ENCODE peak calls at places on chromosomes 7 and 10, in seven cellular contexts. M, K, G, J, T, Z and U are unnamed samples.

GRCh38 chr7:1526271-1526754 is 4.2 kb upstream of the MAFK start:
- DNase-seq in M (peak), K (no peak), G (no peak), J (no peak), T (no peak), Z (no peak), U (no peak)

GRCh38 chr10:5971315-5971832 is 6.0 kb downstream of the IL15RA start:
- DNase-seq in M (no peak), K (no peak), G (no peak), J (peak), T (no peak), Z (peak), U (no peak)

GRCh38 chr10:79441433-79441832 is 4.0 kb downstream of the ZCCHC24 start:
- DNase-seq in M (no peak), K (no peak), G (no peak), J (no peak), T (no peak), Z (no peak), U (no peak)

GRCh38 chr10:48476279-48476982 is 128.4 kb downstream of the ARHGAP22 start:
- DNase-seq in M (no peak), K (no peak), G (no peak), J (no peak), T (no peak), Z (no peak), U (no peak)

GRCh38 chr7:111012152-111012551 is 78.8 kb upstream of the LRRN3 start:
- DNase-seq in M (peak), K (no peak), G (peak), J (peak), T (no peak), Z (no peak), U (no peak)

GRCh38 chr7:154759989-154760388 is 242.9 kb downstream of the PAXIP1 start:
- DNase-seq in M (no peak), K (no peak), G (no peak), J (no peak), T (no peak), Z (no peak), U (no peak)

GRCh38 chr7:74290999-74291441 is 1.8 kb downstream of the CLIP2 start:
- DNase-seq in M (no peak), K (no peak), G (no peak), J (no peak), T (no peak), Z (no peak), U (no peak)

GRCh38 chr7:100803398-100804161 is 23.7 kb downstream of the EPHB4 start:
- DNase-seq in M (peak), K (peak), G (peak), J (peak), T (peak), Z (peak), U (peak)

GRCh38 chr7:28891192-28891872 is 66.8 kb downstream of the TRIL start:
- DNase-seq in M (no peak), K (no peak), G (no peak), J (no peak), T (no peak), Z (no peak), U (no peak)

GRCh38 chr7:16357921-16358320 is 63.4 kb downstream of the CRPPA start:
- DNase-seq in M (no peak), K (no peak), G (no peak), J (no peak), T (no peak), Z (peak), U (no peak)

GRCh38 chr10:123974406-123974805 is 82.8 kb upstream of the CPXM2 start:
- DNase-seq in M (peak), K (no peak), G (peak), J (peak), T (peak), Z (no peak), U (no peak)

GRCh38 chr7:6658618-6659345 is 21.7 kb downstream of the ZNF316 start:
- DNase-seq in M (no peak), K (no peak), G (no peak), J (no peak), T (no peak), Z (no peak), U (no peak)

GRCh38 chr10:44818721-44819127 is 92.4 kb upstream of the TMEM72 start:
- DNase-seq in M (no peak), K (no peak), G (peak), J (no peak), T (no peak), Z (no peak), U (no peak)

GRCh38 chr10:12375076-12375504 is 25.7 kb downstream of the CAMK1D start:
- DNase-seq in M (no peak), K (no peak), G (peak), J (no peak), T (no peak), Z (no peak), U (no peak)

GRCh38 chr10:22849077-22849810 is 78.6 kb upstream of the ARMC3 start:
- DNase-seq in M (no peak), K (peak), G (no peak), J (no peak), T (no peak), Z (peak), U (peak)

GRCh38 chr7:89593125-89593524 is 561.1 kb upstream of the STEAP1 start:
- DNase-seq in M (no peak), K (no peak), G (no peak), J (no peak), T (no peak), Z (no peak), U (no peak)

GRCh38 chr10:100993986-100994708 is 5.5 kb upstream of the LZTS2 start:
- DNase-seq in M (peak), K (no peak), G (peak), J (no peak), T (no peak), Z (no peak), U (peak)

GRCh38 chr10:35416628-35417625 is 80.6 kb downstream of the CCNY start:
- DNase-seq in M (no peak), K (no peak), G (peak), J (no peak), T (peak), Z (no peak), U (no peak)

GRCh38 chr7:128735433-128735832 is 3.7 kb upstream of the CALU start:
- DNase-seq in M (no peak), K (no peak), G (no peak), J (no peak), T (no peak), Z (no peak), U (no peak)

GRCh38 chr10:43249962-43250624 is 16.8 kb downstream of the RASGEF1A start:
- DNase-seq in M (no peak), K (no peak), G (no peak), J (peak), T (no peak), Z (peak), U (no peak)

GRCh38 chr10:31602541-31603244 is 283.7 kb downstream of the ZEB1 start:
- DNase-seq in M (peak), K (peak), G (peak), J (peak), T (no peak), Z (peak), U (peak)

GRCh38 chr7:154841731-154842331 is 161.1 kb downstream of the PAXIP1 start:
- DNase-seq in M (no peak), K (no peak), G (no peak), J (no peak), T (no peak), Z (no peak), U (no peak)

GRCh38 chr7:91156326-91156725 is 107.9 kb upstream of the FZD1 start:
- DNase-seq in M (no peak), K (no peak), G (no peak), J (no peak), T (no peak), Z (no peak), U (no peak)

GRCh38 chr7:2932761-2933251 is 88.7 kb upstream of the GNA12 start:
- DNase-seq in M (no peak), K (no peak), G (no peak), J (no peak), T (no peak), Z (no peak), U (no peak)

GRCh38 chr7:130960208-130960988 is 226.4 kb upstream of the KLF14 start:
- DNase-seq in M (peak), K (no peak), G (peak), J (peak), T (peak), Z (no peak), U (no peak)

GRCh38 chr10:5812283-5813090 is 747 bp downstream of the GDI2 start:
- DNase-seq in M (peak), K (no peak), G (no peak), J (peak), T (peak), Z (peak), U (no peak)

GRCh38 chr7:155280446-155281410 is 16.9 kb upstream of the INSIG1 start:
- DNase-seq in M (no peak), K (no peak), G (no peak), J (no peak), T (no peak), Z (no peak), U (no peak)

GRCh38 chr10:71873582-71874182 is 22.6 kb upstream of the PSAP start:
- DNase-seq in M (no peak), K (no peak), G (no peak), J (no peak), T (peak), Z (no peak), U (no peak)

GRCh38 chr7:111756687-111757178 is 194.4 kb upstream of the IMMP2L start:
- DNase-seq in M (no peak), K (no peak), G (peak), J (no peak), T (no peak), Z (peak), U (peak)

GRCh38 chr10:48480397-48481374 is 124.2 kb downstream of the ARHGAP22 start:
- DNase-seq in M (no peak), K (no peak), G (no peak), J (no peak), T (no peak), Z (no peak), U (no peak)

GRCh38 chr10:95429639-95430038 is 131.5 kb downstream of the SORBS1 start:
- DNase-seq in M (no peak), K (no peak), G (no peak), J (peak), T (no peak), Z (no peak), U (no peak)

GRCh38 chr7:150997075-150997511 is 6.3 kb downstream of the NOS3 start:
- DNase-seq in M (no peak), K (no peak), G (no peak), J (no peak), T (no peak), Z (no peak), U (no peak)

GRCh38 chr7:25845341-25845923 is 306.6 kb upstream of the NFE2L3 start:
- DNase-seq in M (no peak), K (no peak), G (no peak), J (no peak), T (no peak), Z (no peak), U (no peak)

GRCh38 chr7:25849361-25850184 is 302.4 kb upstream of the NFE2L3 start:
- DNase-seq in M (peak), K (no peak), G (peak), J (no peak), T (no peak), Z (peak), U (no peak)

GRCh38 chr7:25844109-25844915 is 307.7 kb upstream of the NFE2L3 start:
- DNase-seq in M (no peak), K (no peak), G (no peak), J (no peak), T (no peak), Z (no peak), U (no peak)

GRCh38 chr7:25846722-25847121 is 305.3 kb upstream of the NFE2L3 start:
- DNase-seq in M (no peak), K (no peak), G (peak), J (no peak), T (no peak), Z (peak), U (no peak)

DNA sequence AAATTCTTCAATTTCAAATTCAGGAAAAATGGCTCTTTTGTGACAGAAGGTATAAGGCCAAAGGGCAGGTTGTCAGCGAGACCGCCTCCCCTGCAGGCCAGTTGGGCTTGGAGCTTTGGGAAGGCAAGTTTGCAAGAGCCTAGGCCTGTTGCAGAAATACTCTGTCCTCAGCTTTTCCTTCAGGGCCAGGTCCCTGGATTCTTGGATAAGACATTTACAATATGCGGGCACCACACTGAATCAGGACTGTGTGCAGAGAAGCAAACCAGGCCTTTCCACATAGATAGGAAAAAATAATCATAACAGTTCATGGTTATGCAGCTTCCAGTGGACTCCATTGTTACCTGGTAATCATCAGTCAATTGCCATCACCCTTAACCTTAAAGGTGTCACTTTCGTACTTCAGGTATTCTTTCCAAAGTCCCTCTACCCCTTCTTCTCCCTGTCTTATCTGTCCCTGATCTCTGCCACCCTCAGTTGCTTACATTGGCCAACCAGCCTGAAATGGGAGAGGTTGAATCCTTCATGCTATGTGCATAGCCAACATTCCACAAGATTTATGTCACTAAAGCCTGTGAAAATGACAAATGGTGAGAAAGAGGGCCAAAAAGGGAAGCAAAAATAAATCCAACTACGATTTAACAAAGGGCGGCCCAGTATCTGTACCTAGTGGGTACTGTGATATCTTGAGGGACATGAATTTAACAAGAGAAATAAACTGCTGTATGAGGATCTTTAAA is 304.5 kb upstream of the NFE2L3 start:
- DNase-seq in M (peak), K (no peak), G (peak), J (no peak), T (no peak), Z (no peak), U (no peak)
- H3K27ac ChIP-seq in M (peak), K (peak), G (peak), J (no peak), T (no peak), Z (peak), U (peak)

DNA sequence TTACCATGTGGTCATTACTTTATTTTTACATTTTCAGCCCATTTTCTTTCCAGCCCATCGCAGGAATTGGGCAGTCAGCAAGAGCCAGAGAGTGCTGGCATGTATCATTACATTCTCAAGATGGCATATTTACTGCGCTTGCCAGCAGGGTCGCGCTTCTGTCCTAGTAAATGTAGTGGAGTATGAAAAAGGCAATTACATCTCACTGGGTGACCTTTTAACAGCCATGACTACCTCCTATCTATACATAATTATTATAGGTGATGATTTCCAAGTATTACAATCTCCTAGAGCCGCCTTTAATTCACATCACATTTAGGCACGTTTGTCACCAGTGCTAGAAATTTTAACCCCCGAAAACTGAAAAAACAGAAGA is 433.7 kb upstream of the MGMT start:
- DNase-seq in M (no peak), K (no peak), G (no peak), J (no peak), T (no peak), Z (no peak), U (no peak)
- H3K27ac ChIP-seq in M (no peak), K (no peak), G (no peak), J (no peak), T (no peak), Z (no peak), U (no peak)

DNA sequence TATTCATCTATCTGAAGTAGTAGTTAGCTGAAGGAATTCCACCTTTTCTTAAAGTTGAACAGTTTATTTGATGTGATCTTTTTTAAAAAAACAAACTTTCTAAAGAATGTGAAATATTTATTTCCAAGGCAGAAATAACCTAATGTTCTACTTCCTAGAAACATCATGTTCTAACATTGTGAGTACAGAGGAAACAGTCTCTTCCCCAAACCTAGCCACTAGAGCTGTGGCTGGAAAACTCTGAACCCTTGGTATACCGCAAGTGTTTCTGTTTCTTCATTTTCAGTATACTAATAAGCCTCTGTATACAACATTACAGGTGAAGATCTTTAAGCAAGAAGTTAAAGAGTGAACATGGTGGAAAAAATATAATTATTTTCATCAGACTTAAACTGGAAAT is 35.1 kb downstream of the NOC3L start:
- DNase-seq in M (no peak), K (no peak), G (no peak), J (no peak), T (no peak), Z (no peak), U (no peak)
- H3K27ac ChIP-seq in M (no peak), K (peak), G (no peak), J (no peak), T (no peak), Z (no peak), U (peak)

DNA sequence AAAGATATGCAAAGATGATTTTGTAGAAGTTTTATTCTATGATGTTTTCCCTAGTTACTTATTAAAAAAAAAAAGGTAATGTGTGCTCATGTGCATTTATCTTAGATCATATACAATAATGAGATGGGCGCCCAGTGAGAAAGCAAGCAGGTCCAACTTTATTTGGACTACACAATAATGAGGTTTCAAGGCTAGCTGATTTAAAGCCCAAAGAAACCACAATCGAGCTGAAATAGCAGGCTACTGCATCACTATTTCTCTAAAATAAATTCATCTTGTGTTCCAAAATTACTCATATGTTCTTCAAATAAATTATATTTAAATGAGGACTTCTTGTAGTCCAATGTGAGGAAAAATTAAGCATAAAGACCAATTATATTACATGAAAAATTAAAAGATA is 110.1 kb downstream of the JMJD1C start:
- DNase-seq in M (no peak), K (no peak), G (no peak), J (no peak), T (no peak), Z (no peak), U (no peak)
- H3K27ac ChIP-seq in M (no peak), K (no peak), G (no peak), J (no peak), T (no peak), Z (no peak), U (no peak)

GRCh38 chr7:92838934-92839333 is 2.6 kb upstream of the CDK6 start:
- DNase-seq in M (no peak), K (no peak), G (no peak), J (no peak), T (no peak), Z (no peak), U (no peak)
- H3K27ac ChIP-seq in M (no peak), K (no peak), G (no peak), J (no peak), T (no peak), Z (no peak), U (no peak)

GRCh38 chr7:121273467-121274167 is 55.2 kb upstream of the WNT16 start:
- DNase-seq in M (no peak), K (no peak), G (peak), J (no peak), T (no peak), Z (no peak), U (no peak)
- H3K27ac ChIP-seq in M (no peak), K (no peak), G (no peak), J (no peak), T (no peak), Z (no peak), U (no peak)

GRCh38 chr10:122299423-122300075 is 28.5 kb downstream of the BTBD16 start:
- DNase-seq in M (no peak), K (no peak), G (no peak), J (no peak), T (no peak), Z (no peak), U (no peak)
- H3K27ac ChIP-seq in M (peak), K (no peak), G (no peak), J (peak), T (no peak), Z (no peak), U (peak)

GRCh38 chr10:102423372-102423968 is 2.8 kb downstream of the FBXL15 start:
- DNase-seq in M (no peak), K (no peak), G (no peak), J (no peak), T (no peak), Z (no peak), U (no peak)

GRCh38 chr10:102420810-102421644 is at the start of gene FBXL15:
- DNase-seq in M (peak), K (peak), G (peak), J (peak), T (peak), Z (peak), U (peak)

GRCh38 chr10:102424145-102424544 is 3.5 kb downstream of the FBXL15 start:
- DNase-seq in M (no peak), K (no peak), G (no peak), J (no peak), T (no peak), Z (no peak), U (no peak)

GRCh38 chr10:102421645-102422585 is 1.3 kb downstream of the FBXL15 start:
- DNase-seq in M (no peak), K (no peak), G (no peak), J (no peak), T (peak), Z (no peak), U (no peak)

GRCh38 chr10:102422586-102423129 is 2.0 kb downstream of the FBXL15 start:
- DNase-seq in M (peak), K (no peak), G (peak), J (peak), T (peak), Z (peak), U (peak)
- H3K27ac ChIP-seq in M (peak), K (peak), G (no peak), J (peak), T (peak), Z (peak), U (peak)

DNA sequence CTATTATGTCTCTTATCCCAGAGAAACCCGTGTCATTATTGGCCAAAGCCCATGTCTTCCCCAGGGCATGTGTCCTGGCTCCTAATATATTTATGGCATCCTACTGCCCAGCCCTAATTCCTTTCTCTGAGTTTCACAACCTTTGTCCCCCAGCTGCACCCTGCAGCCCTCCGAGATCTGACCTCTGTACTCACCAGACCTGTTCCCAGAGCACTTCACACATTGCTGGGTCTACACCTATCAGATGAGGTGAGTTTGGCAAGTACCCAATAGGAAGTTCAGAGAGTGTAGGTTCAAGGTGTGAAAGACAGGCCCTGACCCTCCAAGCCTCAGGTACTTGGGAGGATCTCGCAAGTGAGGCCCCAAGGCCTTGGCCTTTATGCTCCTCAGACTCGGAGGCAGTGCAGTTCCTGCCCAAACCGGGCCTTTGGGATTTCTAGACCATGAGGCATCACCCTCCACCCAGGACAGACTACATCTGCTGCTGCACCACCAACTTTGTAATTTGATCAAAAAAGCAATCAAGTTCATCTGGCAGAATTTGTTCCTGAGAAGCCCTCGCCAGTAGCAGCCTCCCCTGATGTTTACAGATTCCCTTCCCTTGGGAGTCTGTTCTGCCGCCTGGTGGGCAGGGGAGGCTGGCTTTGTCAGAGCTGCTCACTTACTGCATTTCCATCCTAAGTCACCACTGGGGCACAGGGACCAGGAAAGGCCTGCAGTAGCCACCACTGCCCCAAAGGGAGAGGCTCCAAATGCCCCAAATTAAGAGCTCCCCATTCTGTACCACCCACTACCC is 2.2 kb downstream of the CAMK2G start:
- DNase-seq in M (no peak), K (no peak), G (peak), J (peak), T (no peak), Z (no peak), U (no peak)
- H3K27ac ChIP-seq in M (no peak), K (peak), G (no peak), J (peak), T (no peak), Z (no peak), U (peak)